ENCODE peak calls at places on chromosomes 11 and 22, in five cellular contexts. One of them, this sample, is unnamed.

GRCh38 chr11:66598993-66599392 is 6.0 kb downstream of the CCS start:
- DNase-seq in BE2C: no peak
- DNase-seq in choroid plexus epithelial cell: no peak
- DNase-seq in Peyer's patch: no peak
- DNase-seq in fibroblast of pulmonary artery: no peak
- DNase-seq in this sample: no peak

GRCh38 chr11:4087551-4087950 is 7.0 kb upstream of the RRM1 start:
- DNase-seq in fibroblast of pulmonary artery: no peak
- DNase-seq in choroid plexus epithelial cell: peak
- DNase-seq in BE2C: no peak
- DNase-seq in Peyer's patch: no peak
- DNase-seq in this sample: no peak

GRCh38 chr22:29202231-29203192 is 3.2 kb upstream of the EMID1 start:
- DNase-seq in fibroblast of pulmonary artery: peak
- DNase-seq in BE2C: peak
- DNase-seq in Peyer's patch: peak
- DNase-seq in choroid plexus epithelial cell: peak
- DNase-seq in this sample: peak

GRCh38 chr11:16860632-16861031 is 122.2 kb downstream of the C11orf58 start:
- DNase-seq in BE2C: no peak
- DNase-seq in fibroblast of pulmonary artery: peak
- DNase-seq in choroid plexus epithelial cell: peak
- DNase-seq in Peyer's patch: no peak
- DNase-seq in this sample: peak

GRCh38 chr22:21918466-21919185 is 34.0 kb downstream of the PPM1F start:
- DNase-seq in fibroblast of pulmonary artery: no peak
- DNase-seq in choroid plexus epithelial cell: no peak
- DNase-seq in Peyer's patch: no peak
- DNase-seq in BE2C: no peak
- DNase-seq in this sample: no peak

GRCh38 chr11:36427876-36428275 is 82.2 kb downstream of the TRAF6 start:
- DNase-seq in fibroblast of pulmonary artery: no peak
- DNase-seq in BE2C: no peak
- DNase-seq in Peyer's patch: no peak
- DNase-seq in choroid plexus epithelial cell: no peak
- DNase-seq in this sample: no peak

GRCh38 chr11:87125257-87125656 is 87.5 kb downstream of the TMEM135 start:
- DNase-seq in fibroblast of pulmonary artery: peak
- DNase-seq in Peyer's patch: no peak
- DNase-seq in BE2C: no peak
- DNase-seq in choroid plexus epithelial cell: no peak
- DNase-seq in this sample: no peak

GRCh38 chr11:128694618-128695481 is 978 bp downstream of the FLI1 start:
- DNase-seq in BE2C: no peak
- DNase-seq in Peyer's patch: no peak
- DNase-seq in fibroblast of pulmonary artery: peak
- DNase-seq in choroid plexus epithelial cell: peak
- DNase-seq in this sample: no peak

GRCh38 chr11:131179867-131180266 is 190.5 kb upstream of the NTM start:
- DNase-seq in Peyer's patch: no peak
- DNase-seq in choroid plexus epithelial cell: no peak
- DNase-seq in fibroblast of pulmonary artery: no peak
- DNase-seq in BE2C: no peak
- DNase-seq in this sample: no peak

GRCh38 chr11:33179431-33179830 is 18.2 kb upstream of the CSTF3 start:
- DNase-seq in choroid plexus epithelial cell: peak
- DNase-seq in Peyer's patch: no peak
- DNase-seq in BE2C: no peak
- DNase-seq in fibroblast of pulmonary artery: peak
- DNase-seq in this sample: no peak

GRCh38 chr22:16914006-16914405 is 88.8 kb upstream of the XKR3 start:
- DNase-seq in fibroblast of pulmonary artery: no peak
- DNase-seq in Peyer's patch: no peak
- DNase-seq in choroid plexus epithelial cell: no peak
- DNase-seq in BE2C: no peak
- DNase-seq in this sample: no peak

GRCh38 chr11:20051783-20052399 is 108.4 kb downstream of the DBX1 start:
- DNase-seq in fibroblast of pulmonary artery: no peak
- DNase-seq in BE2C: no peak
- DNase-seq in choroid plexus epithelial cell: no peak
- DNase-seq in Peyer's patch: no peak
- DNase-seq in this sample: no peak

GRCh38 chr11:19679952-19680823 is 32.4 kb upstream of the NAV2 start:
- DNase-seq in fibroblast of pulmonary artery: peak
- DNase-seq in Peyer's patch: peak
- DNase-seq in BE2C: peak
- DNase-seq in choroid plexus epithelial cell: peak
- DNase-seq in this sample: peak

GRCh38 chr11:86923993-86924766 is 31.0 kb downstream of the FZD4 start:
- DNase-seq in choroid plexus epithelial cell: no peak
- DNase-seq in Peyer's patch: no peak
- DNase-seq in BE2C: no peak
- DNase-seq in fibroblast of pulmonary artery: peak
- DNase-seq in this sample: peak

GRCh38 chr22:40156001-40156516 is 21.7 kb upstream of the TNRC6B start:
- DNase-seq in BE2C: no peak
- DNase-seq in fibroblast of pulmonary artery: peak
- DNase-seq in Peyer's patch: no peak
- DNase-seq in choroid plexus epithelial cell: peak
- DNase-seq in this sample: peak
- TF ChIP-seq CTCF in BE2C: peak
- TF ChIP-seq CTCF in fibroblast of pulmonary artery: peak
- TF ChIP-seq CTCF in Peyer's patch: no peak
- TF ChIP-seq CTCF in choroid plexus epithelial cell: peak
- TF ChIP-seq CTCF in this sample: peak

GRCh38 chr22:48968201-48968959 is 859.3 kb downstream of the BRD1 start:
- DNase-seq in fibroblast of pulmonary artery: no peak
- DNase-seq in choroid plexus epithelial cell: no peak
- DNase-seq in BE2C: no peak
- DNase-seq in Peyer's patch: peak
- DNase-seq in this sample: no peak
- TF ChIP-seq CTCF in fibroblast of pulmonary artery: no peak
- TF ChIP-seq CTCF in choroid plexus epithelial cell: peak
- TF ChIP-seq CTCF in BE2C: no peak
- TF ChIP-seq CTCF in Peyer's patch: peak
- TF ChIP-seq CTCF in this sample: no peak

GRCh38 chr11:102935514-102935913 is 20.0 kb downstream of the MMP13 start:
- DNase-seq in BE2C: no peak
- DNase-seq in fibroblast of pulmonary artery: no peak
- DNase-seq in choroid plexus epithelial cell: no peak
- DNase-seq in Peyer's patch: no peak
- DNase-seq in this sample: no peak
- TF ChIP-seq CTCF in BE2C: peak
- TF ChIP-seq CTCF in fibroblast of pulmonary artery: no peak
- TF ChIP-seq CTCF in choroid plexus epithelial cell: peak
- TF ChIP-seq CTCF in Peyer's patch: no peak
- TF ChIP-seq CTCF in this sample: peak

GRCh38 chr22:31199187-31199586 is 12.9 kb upstream of the LIMK2 start:
- DNase-seq in Peyer's patch: no peak
- DNase-seq in BE2C: no peak
- DNase-seq in fibroblast of pulmonary artery: peak
- DNase-seq in choroid plexus epithelial cell: peak
- DNase-seq in this sample: no peak
- TF ChIP-seq CTCF in Peyer's patch: peak
- TF ChIP-seq CTCF in BE2C: peak
- TF ChIP-seq CTCF in fibroblast of pulmonary artery: no peak
- TF ChIP-seq CTCF in choroid plexus epithelial cell: peak
- TF ChIP-seq CTCF in this sample: no peak

GRCh38 chr22:42369250-42370041 is 62.8 kb downstream of the NFAM1 start:
- DNase-seq in BE2C: peak
- DNase-seq in fibroblast of pulmonary artery: peak
- DNase-seq in Peyer's patch: peak
- DNase-seq in choroid plexus epithelial cell: peak
- DNase-seq in this sample: peak
- TF ChIP-seq CTCF in BE2C: no peak
- TF ChIP-seq CTCF in fibroblast of pulmonary artery: no peak
- TF ChIP-seq CTCF in Peyer's patch: no peak
- TF ChIP-seq CTCF in choroid plexus epithelial cell: no peak
- TF ChIP-seq CTCF in this sample: no peak

DNA sequence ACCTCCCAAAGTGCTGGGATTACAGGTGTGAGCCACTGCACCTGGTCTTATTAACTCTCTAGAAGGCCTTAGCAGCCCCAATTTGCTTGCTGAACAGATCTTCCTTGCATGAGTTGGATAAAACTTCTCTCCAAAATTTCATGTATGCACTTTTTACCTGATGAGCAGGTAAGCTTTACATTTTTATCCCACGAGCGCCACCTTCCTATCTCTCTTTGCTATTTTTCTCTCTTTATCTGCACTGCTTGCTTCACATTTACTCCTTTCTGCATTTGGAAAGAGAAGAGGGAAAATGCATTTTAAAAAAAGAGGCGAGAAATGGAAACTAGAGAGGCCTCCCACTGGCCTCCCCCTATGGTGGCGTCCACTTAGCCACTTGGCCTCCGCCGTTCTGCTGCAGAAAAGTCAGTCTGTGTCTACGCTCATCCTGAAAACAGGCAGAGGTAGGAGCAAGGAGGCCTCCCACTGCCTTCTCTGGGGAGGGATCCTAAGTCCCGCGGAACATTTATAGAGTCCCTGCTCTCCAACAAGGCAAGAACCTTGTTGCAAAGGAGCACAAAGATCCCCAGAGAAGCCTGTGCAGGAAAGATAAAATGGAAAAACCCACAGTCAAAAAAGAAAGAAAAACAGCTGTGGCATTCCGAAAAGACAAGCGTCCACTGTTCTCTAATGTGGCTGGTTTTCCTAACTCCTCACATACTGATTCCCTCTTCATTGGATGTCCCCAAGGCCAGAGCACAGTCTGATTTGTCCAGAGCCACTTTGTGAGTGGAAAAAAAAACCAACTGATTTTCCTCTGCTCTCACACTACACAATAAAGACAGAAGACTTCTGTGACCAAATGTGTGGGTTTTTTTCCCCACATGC is 62.2 kb upstream of the INCENP start:
- DNase-seq in BE2C: no peak
- DNase-seq in fibroblast of pulmonary artery: peak
- DNase-seq in Peyer's patch: no peak
- DNase-seq in choroid plexus epithelial cell: no peak
- DNase-seq in this sample: no peak
- TF ChIP-seq CTCF in BE2C: no peak
- TF ChIP-seq CTCF in fibroblast of pulmonary artery: peak
- TF ChIP-seq CTCF in Peyer's patch: no peak
- TF ChIP-seq CTCF in choroid plexus epithelial cell: no peak
- TF ChIP-seq CTCF in this sample: no peak

GRCh38 chr22:44328326-44328725 is 15.6 kb upstream of the SHISAL1 start:
- DNase-seq in choroid plexus epithelial cell: no peak
- DNase-seq in BE2C: no peak
- DNase-seq in Peyer's patch: no peak
- DNase-seq in fibroblast of pulmonary artery: no peak
- DNase-seq in this sample: no peak

GRCh38 chr22:44328762-44329161 is 16.0 kb upstream of the SHISAL1 start:
- DNase-seq in choroid plexus epithelial cell: no peak
- DNase-seq in fibroblast of pulmonary artery: no peak
- DNase-seq in Peyer's patch: no peak
- DNase-seq in BE2C: no peak
- DNase-seq in this sample: no peak

GRCh38 chr22:44330727-44331660 is 18.2 kb upstream of the SHISAL1 start:
- DNase-seq in Peyer's patch: no peak
- DNase-seq in choroid plexus epithelial cell: no peak
- DNase-seq in BE2C: no peak
- DNase-seq in fibroblast of pulmonary artery: no peak
- DNase-seq in this sample: no peak

GRCh38 chr22:44330188-44330726 is 17.5 kb upstream of the SHISAL1 start:
- DNase-seq in BE2C: no peak
- DNase-seq in Peyer's patch: no peak
- DNase-seq in choroid plexus epithelial cell: no peak
- DNase-seq in fibroblast of pulmonary artery: no peak
- DNase-seq in this sample: no peak

DNA sequence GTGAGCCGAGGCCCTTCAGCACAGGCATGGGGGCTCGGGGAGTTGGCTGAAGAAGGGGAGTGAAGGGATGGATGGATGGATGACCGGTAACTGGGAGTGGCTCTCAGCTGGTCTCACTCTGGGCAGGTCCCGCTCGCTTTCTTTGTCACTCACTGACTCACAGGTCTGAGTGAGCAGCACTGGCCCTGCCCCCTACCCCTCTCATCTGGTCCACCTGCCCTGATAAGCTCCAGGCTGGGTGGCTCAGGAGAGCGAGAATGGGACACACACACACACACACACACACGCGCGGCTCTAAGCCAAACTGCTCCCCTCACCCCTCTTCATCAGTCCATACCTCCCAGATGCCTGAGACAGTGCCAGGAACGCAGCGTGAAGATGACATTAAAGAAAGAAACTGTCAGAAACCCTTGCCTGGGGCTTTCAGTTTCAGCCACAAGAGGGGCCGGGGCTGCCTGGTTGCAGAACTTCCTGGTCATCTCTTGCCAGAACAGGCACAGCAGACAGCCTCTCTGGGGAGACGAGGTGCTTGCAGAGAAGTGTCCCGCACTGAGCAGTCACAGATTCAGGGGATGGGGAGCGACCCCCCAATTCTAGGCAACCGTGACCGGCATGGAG is 16.5 kb upstream of the SHISAL1 start:
- DNase-seq in BE2C: peak
- DNase-seq in choroid plexus epithelial cell: peak
- DNase-seq in Peyer's patch: peak
- DNase-seq in fibroblast of pulmonary artery: no peak
- DNase-seq in this sample: peak
- TF ChIP-seq CTCF in BE2C: peak
- TF ChIP-seq CTCF in choroid plexus epithelial cell: no peak
- TF ChIP-seq CTCF in Peyer's patch: no peak
- TF ChIP-seq CTCF in fibroblast of pulmonary artery: no peak
- TF ChIP-seq CTCF in this sample: no peak

DNA sequence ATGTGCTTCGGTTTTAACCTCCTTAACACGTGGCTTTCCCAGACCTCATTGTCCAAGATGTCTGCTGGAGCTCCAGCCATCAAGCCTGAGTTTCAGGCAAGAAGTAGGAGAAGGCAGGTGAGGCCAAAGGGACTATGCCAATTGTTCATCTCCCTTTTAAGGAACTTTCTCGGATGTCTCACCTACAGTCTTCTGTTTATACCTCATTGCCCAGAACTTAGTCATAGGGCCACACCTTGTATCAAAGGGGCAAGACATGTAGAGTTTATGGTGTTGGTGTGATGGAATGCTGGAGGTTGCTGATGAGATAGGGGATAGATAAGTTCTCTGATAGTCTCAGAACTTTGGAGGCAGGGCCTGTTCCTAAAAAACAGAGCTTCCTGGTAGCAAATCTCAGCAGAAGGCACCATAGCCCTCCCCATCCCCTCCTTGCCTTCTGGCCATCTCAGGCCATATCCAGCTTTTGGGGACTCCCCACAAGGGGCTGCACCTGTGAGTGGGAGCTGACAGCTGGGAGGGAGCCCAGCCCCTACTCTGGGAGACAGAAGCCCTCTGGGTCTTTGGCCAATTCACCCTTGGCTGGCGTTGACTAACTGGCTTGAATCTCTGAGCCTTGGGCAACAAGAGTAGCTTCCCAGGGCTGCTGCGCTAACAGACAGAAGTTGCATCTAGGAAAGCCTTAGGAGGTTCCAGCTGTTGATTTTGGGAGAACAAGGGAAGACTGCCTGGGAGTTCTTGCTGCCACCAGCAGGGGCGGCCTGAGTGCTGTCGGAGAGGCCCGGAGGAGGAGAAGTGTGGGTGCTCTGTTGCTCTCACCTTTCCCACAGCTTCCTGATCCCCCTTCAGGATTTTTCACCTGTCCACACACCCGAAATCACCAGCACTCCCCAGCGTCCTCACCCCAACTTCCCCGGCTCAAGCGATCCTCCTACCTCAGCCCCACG is 149.8 kb upstream of the THY1 start:
- DNase-seq in BE2C: no peak
- DNase-seq in Peyer's patch: no peak
- DNase-seq in choroid plexus epithelial cell: no peak
- DNase-seq in fibroblast of pulmonary artery: no peak
- DNase-seq in this sample: no peak
- TF ChIP-seq CTCF in BE2C: no peak
- TF ChIP-seq CTCF in Peyer's patch: no peak
- TF ChIP-seq CTCF in choroid plexus epithelial cell: peak
- TF ChIP-seq CTCF in fibroblast of pulmonary artery: no peak
- TF ChIP-seq CTCF in this sample: no peak